ENCODE peak calls at places on chromosomes 4 and X, in seven cellular contexts. One of them, this sample, is unnamed.

GRCh38 chr4:46950826-46951225 is 41.8 kb upstream of the COX7B2 start:
- DNase-seq in upper lobe of left lung: no peak
- DNase-seq in endodermal cell: no peak
- DNase-seq in aorta: no peak
- DNase-seq in heart right ventricle: no peak
- DNase-seq in small intestine: no peak
- DNase-seq in lower lobe of right lung: no peak
- DNase-seq in this sample: no peak

GRCh38 chrX:32010157-32010656 is 938.4 kb upstream of the FTHL17 start:
- DNase-seq in aorta: no peak
- DNase-seq in endodermal cell: no peak
- DNase-seq in small intestine: no peak
- DNase-seq in upper lobe of left lung: no peak
- DNase-seq in lower lobe of right lung: no peak
- DNase-seq in heart right ventricle: no peak
- DNase-seq in this sample: no peak

GRCh38 chr4:136927172-136927571 is 605.1 kb downstream of the PCDH18 start:
- DNase-seq in small intestine: no peak
- DNase-seq in heart right ventricle: no peak
- DNase-seq in endodermal cell: no peak
- DNase-seq in lower lobe of right lung: no peak
- DNase-seq in aorta: no peak
- DNase-seq in upper lobe of left lung: no peak
- DNase-seq in this sample: no peak

GRCh38 chrX:21412883-21413282 is 38.7 kb downstream of the CNKSR2 start:
- DNase-seq in lower lobe of right lung: no peak
- DNase-seq in aorta: no peak
- DNase-seq in small intestine: no peak
- DNase-seq in upper lobe of left lung: no peak
- DNase-seq in endodermal cell: no peak
- DNase-seq in heart right ventricle: no peak
- DNase-seq in this sample: no peak

GRCh38 chr4:104472766-104473165 is 21.9 kb downstream of the CXXC4 start:
- DNase-seq in aorta: no peak
- DNase-seq in heart right ventricle: no peak
- DNase-seq in endodermal cell: no peak
- DNase-seq in lower lobe of right lung: no peak
- DNase-seq in upper lobe of left lung: no peak
- DNase-seq in small intestine: no peak
- DNase-seq in this sample: no peak

GRCh38 chrX:11566814-11567213 is 98.9 kb downstream of the ARHGAP6 start:
- DNase-seq in aorta: no peak
- DNase-seq in endodermal cell: no peak
- DNase-seq in heart right ventricle: no peak
- DNase-seq in small intestine: no peak
- DNase-seq in upper lobe of left lung: no peak
- DNase-seq in lower lobe of right lung: no peak
- DNase-seq in this sample: no peak

GRCh38 chr4:111398906-111399330 is 746.3 kb upstream of the FAM241A start:
- DNase-seq in heart right ventricle: peak
- DNase-seq in small intestine: no peak
- DNase-seq in endodermal cell: no peak
- DNase-seq in lower lobe of right lung: no peak
- DNase-seq in aorta: no peak
- DNase-seq in upper lobe of left lung: no peak
- DNase-seq in this sample: no peak

GRCh38 chr4:174629265-174629664 is 107.0 kb upstream of the HPGD start:
- DNase-seq in endodermal cell: no peak
- DNase-seq in heart right ventricle: no peak
- DNase-seq in upper lobe of left lung: no peak
- DNase-seq in aorta: no peak
- DNase-seq in small intestine: peak
- DNase-seq in lower lobe of right lung: no peak
- DNase-seq in this sample: no peak

GRCh38 chr4:5804656-5805055 is 88.2 kb downstream of the CRMP1 start:
- DNase-seq in lower lobe of right lung: no peak
- DNase-seq in small intestine: no peak
- DNase-seq in aorta: no peak
- DNase-seq in heart right ventricle: no peak
- DNase-seq in endodermal cell: peak
- DNase-seq in upper lobe of left lung: no peak
- DNase-seq in this sample: no peak

GRCh38 chrX:133401539-133401938 is 13.8 kb downstream of the GPC4 start:
- DNase-seq in aorta: no peak
- DNase-seq in heart right ventricle: no peak
- DNase-seq in lower lobe of right lung: no peak
- DNase-seq in upper lobe of left lung: no peak
- DNase-seq in small intestine: no peak
- DNase-seq in endodermal cell: no peak
- DNase-seq in this sample: no peak

GRCh38 chr4:113978561-113979156 is 788 bp downstream of the ARSJ start:
- DNase-seq in endodermal cell: peak
- DNase-seq in lower lobe of right lung: no peak
- DNase-seq in heart right ventricle: no peak
- DNase-seq in aorta: peak
- DNase-seq in upper lobe of left lung: no peak
- DNase-seq in small intestine: no peak
- DNase-seq in this sample: peak

GRCh38 chr4:113979973-113980615 is 647 bp upstream of the ARSJ start:
- DNase-seq in small intestine: no peak
- DNase-seq in upper lobe of left lung: no peak
- DNase-seq in aorta: no peak
- DNase-seq in heart right ventricle: no peak
- DNase-seq in endodermal cell: peak
- DNase-seq in lower lobe of right lung: no peak
- DNase-seq in this sample: no peak

GRCh38 chr4:113979157-113979972 is at the start of gene ARSJ:
- DNase-seq in small intestine: peak
- DNase-seq in lower lobe of right lung: peak
- DNase-seq in upper lobe of left lung: peak
- DNase-seq in aorta: peak
- DNase-seq in endodermal cell: peak
- DNase-seq in heart right ventricle: peak
- DNase-seq in this sample: peak

GRCh38 chr4:113976937-113977855 is 2.3 kb downstream of the ARSJ start:
- DNase-seq in endodermal cell: no peak
- DNase-seq in small intestine: no peak
- DNase-seq in upper lobe of left lung: no peak
- DNase-seq in aorta: no peak
- DNase-seq in heart right ventricle: no peak
- DNase-seq in lower lobe of right lung: no peak
- DNase-seq in this sample: no peak

DNA sequence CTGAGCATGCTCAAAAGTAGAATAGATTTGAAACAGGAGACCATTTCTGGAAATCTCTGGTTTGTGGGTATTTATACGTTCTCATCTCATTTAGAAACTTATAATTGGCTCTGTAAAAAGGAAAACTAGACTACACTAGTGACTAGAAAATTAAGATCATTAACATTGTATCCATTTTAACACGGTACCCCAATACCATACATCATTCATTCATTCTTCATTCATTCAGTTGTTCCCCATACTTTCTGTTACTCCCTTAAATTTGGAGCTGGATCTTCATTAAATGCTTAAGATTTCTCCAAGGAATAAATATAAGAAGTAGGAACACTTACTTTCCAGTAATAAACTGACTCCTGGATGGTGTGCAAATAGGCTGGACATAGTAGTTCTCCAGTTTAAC is 1.3 kb downstream of the ARSJ start:
- DNase-seq in heart right ventricle: no peak
- DNase-seq in aorta: no peak
- DNase-seq in upper lobe of left lung: no peak
- DNase-seq in lower lobe of right lung: no peak
- DNase-seq in endodermal cell: no peak
- DNase-seq in small intestine: no peak
- DNase-seq in this sample: no peak
- H3K27ac ChIP-seq in heart right ventricle: no peak
- H3K27ac ChIP-seq in aorta: peak
- H3K27ac ChIP-seq in upper lobe of left lung: peak
- H3K27ac ChIP-seq in lower lobe of right lung: peak
- H3K27ac ChIP-seq in endodermal cell: no peak
- H3K27ac ChIP-seq in small intestine: no peak
- H3K27ac ChIP-seq in this sample: no peak

GRCh38 chr4:77010841-77011354 is 61.3 kb downstream of the SEPTIN11 start:
- DNase-seq in endodermal cell: no peak
- DNase-seq in heart right ventricle: no peak
- DNase-seq in small intestine: no peak
- DNase-seq in lower lobe of right lung: no peak
- DNase-seq in aorta: no peak
- DNase-seq in upper lobe of left lung: no peak
- DNase-seq in this sample: no peak
- H3K27ac ChIP-seq in endodermal cell: no peak
- H3K27ac ChIP-seq in heart right ventricle: no peak
- H3K27ac ChIP-seq in small intestine: no peak
- H3K27ac ChIP-seq in lower lobe of right lung: no peak
- H3K27ac ChIP-seq in aorta: no peak
- H3K27ac ChIP-seq in upper lobe of left lung: no peak
- H3K27ac ChIP-seq in this sample: no peak

DNA sequence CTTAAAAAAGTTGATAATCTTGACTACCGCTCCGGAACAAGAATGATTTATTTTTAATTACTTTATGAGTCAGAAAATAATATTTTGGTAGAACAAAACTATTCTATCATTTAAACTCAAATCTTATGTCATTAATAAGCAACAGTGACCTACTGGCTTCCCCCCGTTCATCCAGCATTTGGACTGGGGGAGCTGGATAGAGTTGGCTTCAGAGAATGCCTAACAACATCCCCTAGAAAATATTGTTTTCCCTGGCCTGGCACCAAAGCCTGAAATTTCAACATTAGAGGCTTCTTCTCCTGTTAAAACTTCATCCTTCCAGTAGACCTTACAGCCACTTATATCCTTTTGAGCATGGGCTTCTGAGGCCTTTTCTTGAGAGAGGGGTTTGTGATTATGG is 55.7 kb upstream of the PDLIM3 start:
- DNase-seq in lower lobe of right lung: no peak
- DNase-seq in endodermal cell: no peak
- DNase-seq in small intestine: no peak
- DNase-seq in heart right ventricle: no peak
- DNase-seq in aorta: no peak
- DNase-seq in upper lobe of left lung: no peak
- DNase-seq in this sample: no peak
- H3K27ac ChIP-seq in lower lobe of right lung: no peak
- H3K27ac ChIP-seq in endodermal cell: no peak
- H3K27ac ChIP-seq in small intestine: no peak
- H3K27ac ChIP-seq in heart right ventricle: peak
- H3K27ac ChIP-seq in aorta: peak
- H3K27ac ChIP-seq in upper lobe of left lung: no peak
- H3K27ac ChIP-seq in this sample: no peak

DNA sequence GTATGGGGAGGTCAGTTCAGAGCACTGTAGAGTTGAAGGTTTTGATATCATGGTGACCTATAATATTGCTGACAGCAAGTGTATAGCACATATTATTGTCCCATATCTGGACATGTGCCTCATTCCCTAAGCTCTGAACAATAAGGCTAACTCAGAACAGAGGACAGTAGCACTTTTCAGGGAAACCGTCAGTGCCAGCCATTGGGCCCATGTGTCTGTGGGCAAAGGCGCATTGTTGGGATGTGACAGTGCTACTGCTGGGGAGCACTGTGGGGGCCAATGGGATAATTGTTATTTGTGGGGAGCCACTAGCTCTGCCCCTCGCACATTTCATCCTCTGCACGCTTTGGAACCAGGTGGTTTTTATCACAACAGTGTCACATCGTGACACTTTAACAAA is 136.2 kb downstream of the ELOVL6 start:
- DNase-seq in endodermal cell: no peak
- DNase-seq in aorta: no peak
- DNase-seq in lower lobe of right lung: no peak
- DNase-seq in small intestine: no peak
- DNase-seq in upper lobe of left lung: no peak
- DNase-seq in heart right ventricle: no peak
- DNase-seq in this sample: no peak
- H3K27ac ChIP-seq in endodermal cell: no peak
- H3K27ac ChIP-seq in aorta: no peak
- H3K27ac ChIP-seq in lower lobe of right lung: no peak
- H3K27ac ChIP-seq in small intestine: no peak
- H3K27ac ChIP-seq in upper lobe of left lung: no peak
- H3K27ac ChIP-seq in heart right ventricle: no peak
- H3K27ac ChIP-seq in this sample: no peak

GRCh38 chrX:122219735-122220134 is 964.3 kb upstream of the GRIA3 start:
- DNase-seq in endodermal cell: no peak
- DNase-seq in lower lobe of right lung: no peak
- DNase-seq in aorta: no peak
- DNase-seq in heart right ventricle: no peak
- DNase-seq in upper lobe of left lung: no peak
- DNase-seq in small intestine: no peak
- DNase-seq in this sample: no peak

GRCh38 chrX:122219226-122219625 is 964.9 kb upstream of the GRIA3 start:
- DNase-seq in upper lobe of left lung: no peak
- DNase-seq in lower lobe of right lung: no peak
- DNase-seq in heart right ventricle: no peak
- DNase-seq in aorta: no peak
- DNase-seq in small intestine: no peak
- DNase-seq in endodermal cell: no peak
- DNase-seq in this sample: no peak

GRCh38 chrX:122218666-122219065 is 965.4 kb upstream of the GRIA3 start:
- DNase-seq in lower lobe of right lung: no peak
- DNase-seq in small intestine: no peak
- DNase-seq in endodermal cell: no peak
- DNase-seq in upper lobe of left lung: no peak
- DNase-seq in aorta: no peak
- DNase-seq in heart right ventricle: no peak
- DNase-seq in this sample: no peak

DNA sequence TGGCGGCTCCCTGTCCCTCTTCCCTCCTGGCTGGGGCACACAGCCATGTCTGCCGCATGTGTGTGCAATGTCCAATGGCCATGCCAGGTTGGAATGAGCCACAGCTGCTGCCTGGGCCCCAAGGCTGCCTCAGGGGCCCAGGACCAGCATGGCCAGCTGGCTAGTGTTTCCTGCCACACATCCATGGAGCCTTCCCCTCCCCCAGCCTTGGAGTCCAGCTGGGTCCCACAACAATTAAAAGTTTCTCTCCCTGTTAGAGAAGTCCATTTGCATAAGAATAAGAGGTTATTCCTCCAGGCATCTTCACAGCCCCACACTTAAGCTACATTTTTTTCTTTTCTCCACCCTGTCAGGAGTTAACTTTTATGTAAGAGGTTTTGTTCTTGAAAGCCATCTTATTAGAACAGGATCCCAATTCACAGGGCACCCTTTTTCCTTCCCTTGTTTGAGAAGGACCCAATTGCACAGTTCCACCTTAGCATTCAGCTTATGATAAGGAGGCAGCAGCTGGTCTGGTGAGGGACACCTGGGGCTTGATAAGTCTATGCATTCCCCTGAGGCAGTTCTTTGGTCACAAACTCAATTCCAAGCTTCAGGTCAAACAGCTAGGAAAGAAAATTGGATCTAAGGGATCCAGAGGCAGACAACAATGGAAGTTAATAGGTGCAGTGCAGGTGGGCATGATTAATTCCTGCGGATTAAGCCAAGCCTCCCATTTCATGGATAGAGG is 963.3 kb upstream of the GRIA3 start:
- DNase-seq in aorta: no peak
- DNase-seq in endodermal cell: peak
- DNase-seq in small intestine: no peak
- DNase-seq in upper lobe of left lung: no peak
- DNase-seq in lower lobe of right lung: no peak
- DNase-seq in heart right ventricle: no peak
- DNase-seq in this sample: no peak
- H3K27ac ChIP-seq in aorta: no peak
- H3K27ac ChIP-seq in endodermal cell: peak
- H3K27ac ChIP-seq in small intestine: no peak
- H3K27ac ChIP-seq in upper lobe of left lung: no peak
- H3K27ac ChIP-seq in lower lobe of right lung: no peak
- H3K27ac ChIP-seq in heart right ventricle: no peak
- H3K27ac ChIP-seq in this sample: no peak

GRCh38 chr4:44162538-44163270 is 285.9 kb downstream of the KCTD8 start:
- DNase-seq in endodermal cell: no peak
- DNase-seq in lower lobe of right lung: no peak
- DNase-seq in aorta: no peak
- DNase-seq in upper lobe of left lung: no peak
- DNase-seq in small intestine: no peak
- DNase-seq in heart right ventricle: no peak
- DNase-seq in this sample: no peak
- H3K27ac ChIP-seq in endodermal cell: no peak
- H3K27ac ChIP-seq in lower lobe of right lung: no peak
- H3K27ac ChIP-seq in aorta: no peak
- H3K27ac ChIP-seq in upper lobe of left lung: no peak
- H3K27ac ChIP-seq in small intestine: no peak
- H3K27ac ChIP-seq in heart right ventricle: no peak
- H3K27ac ChIP-seq in this sample: no peak

This sample was measured in upper lobe of right lung.